ENCODE peak calls at places on chromosome 16, in four cellular contexts. J, C, L and Q are unnamed samples.

GRCh38 chr16:13112639-13113038 is 211.2 kb downstream of the SHISA9 start:
- DNase-seq in C (no peak), L (no peak), J (no peak), Q (no peak)

GRCh38 chr16:4696905-4697866 is 3.8 kb downstream of the NUDT16L1 start:
- DNase-seq in C (no peak), L (no peak), J (no peak), Q (no peak)

GRCh38 chr16:88530051-88530857 is 39.9 kb upstream of the ZC3H18 start:
- DNase-seq in L (no peak), J (no peak), C (no peak), Q (no peak)

GRCh38 chr16:260326-260725 is 15.4 kb downstream of the RGS11 start:
- DNase-seq in C (no peak), J (no peak), L (no peak), Q (no peak)

GRCh38 chr16:23408242-23409201 is 44.5 kb downstream of the COG7 start:
- DNase-seq in L (no peak), J (no peak), C (peak; percentile 49), Q (no peak)

GRCh38 chr16:48347980-48348379 is 37.2 kb downstream of the SIAH1 start:
- DNase-seq in J (no peak), C (no peak), L (no peak), Q (no peak)

GRCh38 chr16:17314148-17314547 is 156.6 kb downstream of the XYLT1 start:
- DNase-seq in J (no peak), C (no peak), L (no peak), Q (no peak)

GRCh38 chr16:81786321-81786720 is 7.2 kb downstream of the PLCG2 start:
- DNase-seq in J (no peak), C (no peak), L (no peak), Q (no peak)

GRCh38 chr16:87145181-87146176 is 171.7 kb downstream of the C16orf95 start:
- DNase-seq in C (no peak), J (peak; percentile 74), L (no peak), Q (no peak)

GRCh38 chr16:4651842-4652241 is 27.2 kb downstream of the MGRN1 start:
- DNase-seq in J (no peak), C (no peak), L (no peak), Q (no peak)

GRCh38 chr16:83402160-83402794 is 405.5 kb upstream of the HSBP1 start:
- DNase-seq in C (no peak), J (no peak), L (no peak), Q (no peak)
- TF ChIP-seq CTCF in C (no peak), J (no peak), L (no peak), Q (no peak)

GRCh38 chr16:66551362-66551761 is 1.0 kb upstream of the CKLF start:
- DNase-seq in L (peak; percentile 27), J (peak; percentile 56), C (no peak), Q (peak; percentile 21)
- TF ChIP-seq CTCF in L (peak; percentile 20), J (peak; percentile 39), C (peak; percentile 36), Q (no peak)

GRCh38 chr16:77974883-77975282 is 47.5 kb upstream of the CLEC3A start:
- DNase-seq in J (no peak), L (peak; percentile 69), C (no peak), Q (peak; percentile 61)
- TF ChIP-seq CTCF in J (no peak), L (no peak), C (no peak), Q (no peak)

GRCh38 chr16:19400709-19401108 is 17.0 kb upstream of the TMC5 start:
- DNase-seq in L (no peak), J (no peak), C (no peak), Q (no peak)
- TF ChIP-seq CTCF in L (no peak), J (peak; percentile 52), C (no peak), Q (no peak)

GRCh38 chr16:85172465-85173071 is 60.3 kb upstream of the CIBAR2 start:
- DNase-seq in L (peak; percentile 60), J (peak; percentile 69), C (no peak), Q (peak; percentile 43)
- TF ChIP-seq CTCF in L (peak; percentile 37), J (peak; percentile 72), C (peak; percentile 64), Q (no peak)

DNA sequence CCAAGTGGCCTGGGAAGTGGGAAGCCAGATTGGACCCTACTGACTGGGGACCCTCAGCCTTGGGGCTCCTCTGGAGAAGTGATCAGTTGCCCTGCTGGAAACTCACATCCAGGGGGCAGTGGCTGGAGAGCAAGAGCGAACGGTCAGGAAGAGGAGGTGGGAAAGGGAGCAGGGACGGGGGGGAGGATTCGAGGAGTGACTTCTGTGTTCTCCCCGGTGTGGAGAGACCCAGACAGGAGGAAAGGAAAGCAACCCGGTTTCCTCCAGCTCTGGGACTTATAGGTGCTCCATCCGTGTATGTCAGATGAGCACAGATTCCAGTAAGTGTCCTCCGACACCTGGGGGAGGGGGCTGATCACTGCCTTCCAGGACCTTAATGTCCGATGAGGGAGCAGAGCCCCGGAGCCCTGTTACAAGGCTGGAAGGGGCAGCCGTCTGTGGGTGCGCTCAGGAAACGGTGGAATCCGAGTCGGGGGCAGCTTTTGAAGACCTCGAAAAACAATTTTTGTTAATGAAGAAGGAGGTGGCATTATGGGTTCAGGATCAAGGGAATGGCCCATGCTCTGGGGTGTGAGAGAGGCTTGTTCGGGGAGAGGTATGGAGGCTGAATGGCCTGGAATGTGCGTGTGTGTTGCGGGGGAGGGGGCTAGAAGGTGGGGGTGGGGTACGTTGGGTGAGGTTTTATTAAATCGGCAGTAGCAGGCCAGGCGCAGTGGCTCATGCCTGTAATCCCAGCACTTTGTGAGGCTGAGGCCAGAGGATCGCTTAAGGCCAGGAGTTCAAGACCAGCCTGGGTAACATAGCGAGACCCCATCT is 34.8 kb upstream of the NDRG4 start:
- DNase-seq in L (peak; percentile 54), J (no peak), C (no peak), Q (peak; percentile 42)
- TF ChIP-seq CTCF in L (peak; percentile 26), J (no peak), C (peak; percentile 49), Q (peak; percentile 8)